ENCODE peak calls at places on chromosomes 5 and 9, in six cellular contexts. One of them, this sample, is unnamed.

GRCh38 chr9:128421474-128422010 is 885 bp downstream of the CERCAM start:
- DNase-seq in HepG2: no peak
- DNase-seq in K562: peak
- DNase-seq in GM12878: no peak
- DNase-seq in HCT116: no peak
- DNase-seq in H1: peak
- DNase-seq in this sample: no peak

GRCh38 chr5:138303365-138303764 is 28.2 kb downstream of the CDC25C start:
- DNase-seq in HepG2: no peak
- DNase-seq in K562: peak
- DNase-seq in GM12878: no peak
- DNase-seq in HCT116: no peak
- DNase-seq in H1: no peak
- DNase-seq in this sample: no peak

GRCh38 chr5:96691503-96692303 is 29.5 kb downstream of the CAST start:
- DNase-seq in HepG2: peak
- DNase-seq in K562: no peak
- DNase-seq in GM12878: no peak
- DNase-seq in HCT116: no peak
- DNase-seq in H1: no peak
- DNase-seq in this sample: no peak

GRCh38 chr5:30539004-30539634 is 654.4 kb upstream of the CDH6 start:
- DNase-seq in HepG2: no peak
- DNase-seq in K562: no peak
- DNase-seq in GM12878: no peak
- DNase-seq in HCT116: no peak
- DNase-seq in H1: no peak
- DNase-seq in this sample: no peak

GRCh38 chr5:34717426-34718327 is 61.5 kb downstream of the RAI14 start:
- DNase-seq in HepG2: no peak
- DNase-seq in K562: no peak
- DNase-seq in GM12878: no peak
- DNase-seq in HCT116: no peak
- DNase-seq in H1: peak
- DNase-seq in this sample: peak

GRCh38 chr5:27875148-27875547 is 836.8 kb upstream of the CDH9 start:
- DNase-seq in HepG2: no peak
- DNase-seq in K562: no peak
- DNase-seq in GM12878: no peak
- DNase-seq in HCT116: no peak
- DNase-seq in H1: no peak
- DNase-seq in this sample: no peak

GRCh38 chr5:138631204-138631928 is 56.2 kb upstream of the HSPA9 start:
- DNase-seq in HepG2: no peak
- DNase-seq in K562: no peak
- DNase-seq in GM12878: no peak
- DNase-seq in HCT116: no peak
- DNase-seq in H1: no peak
- DNase-seq in this sample: no peak

GRCh38 chr5:56669534-56670483 is 145.5 kb upstream of the MAP3K1 start:
- DNase-seq in HepG2: peak
- DNase-seq in K562: no peak
- DNase-seq in GM12878: peak
- DNase-seq in HCT116: no peak
- DNase-seq in H1: peak
- DNase-seq in this sample: no peak

GRCh38 chr5:41263335-41263734 is 50.0 kb upstream of the C6 start:
- DNase-seq in HepG2: no peak
- DNase-seq in K562: no peak
- DNase-seq in GM12878: no peak
- DNase-seq in HCT116: no peak
- DNase-seq in H1: no peak
- DNase-seq in this sample: no peak
- TF ChIP-seq JUND in HepG2: no peak
- TF ChIP-seq JUND in K562: no peak
- TF ChIP-seq JUND in GM12878: no peak
- TF ChIP-seq JUND in HCT116: no peak
- TF ChIP-seq JUND in H1: no peak
- TF ChIP-seq JUND in this sample: no peak

GRCh38 chr5:1293416-1293996 is 1.4 kb downstream of the TERT start:
- DNase-seq in HepG2: no peak
- DNase-seq in K562: no peak
- DNase-seq in GM12878: no peak
- DNase-seq in HCT116: no peak
- DNase-seq in H1: peak
- DNase-seq in this sample: peak

GRCh38 chr5:1295650-1296037 is 776 bp upstream of the TERT start:
- DNase-seq in HepG2: no peak
- DNase-seq in K562: no peak
- DNase-seq in GM12878: no peak
- DNase-seq in HCT116: no peak
- DNase-seq in H1: no peak
- DNase-seq in this sample: no peak

GRCh38 chr5:1294839-1295649 is at the start of gene TERT:
- DNase-seq in HepG2: no peak
- DNase-seq in K562: peak
- DNase-seq in GM12878: no peak
- DNase-seq in HCT116: no peak
- DNase-seq in H1: peak
- DNase-seq in this sample: no peak

GRCh38 chr5:1292846-1293415 is 1.9 kb downstream of the TERT start:
- DNase-seq in HepG2: no peak
- DNase-seq in K562: no peak
- DNase-seq in GM12878: no peak
- DNase-seq in HCT116: no peak
- DNase-seq in H1: peak
- DNase-seq in this sample: no peak

GRCh38 chr5:1293997-1294838 is 650 bp downstream of the TERT start:
- DNase-seq in HepG2: no peak
- DNase-seq in K562: peak
- DNase-seq in GM12878: no peak
- DNase-seq in HCT116: no peak
- DNase-seq in H1: peak
- DNase-seq in this sample: no peak
- TF ChIP-seq JUND in HepG2: no peak
- TF ChIP-seq JUND in K562: no peak
- TF ChIP-seq JUND in GM12878: no peak
- TF ChIP-seq JUND in HCT116: no peak
- TF ChIP-seq JUND in H1: no peak
- TF ChIP-seq JUND in this sample: no peak

GRCh38 chr9:109730228-109730627 is 49.8 kb upstream of the PALM2AKAP2 start:
- DNase-seq in HepG2: no peak
- DNase-seq in K562: no peak
- DNase-seq in GM12878: no peak
- DNase-seq in HCT116: no peak
- DNase-seq in H1: no peak
- DNase-seq in this sample: peak
- TF ChIP-seq JUND in HepG2: no peak
- TF ChIP-seq JUND in K562: no peak
- TF ChIP-seq JUND in GM12878: no peak
- TF ChIP-seq JUND in HCT116: no peak
- TF ChIP-seq JUND in H1: no peak
- TF ChIP-seq JUND in this sample: no peak

DNA sequence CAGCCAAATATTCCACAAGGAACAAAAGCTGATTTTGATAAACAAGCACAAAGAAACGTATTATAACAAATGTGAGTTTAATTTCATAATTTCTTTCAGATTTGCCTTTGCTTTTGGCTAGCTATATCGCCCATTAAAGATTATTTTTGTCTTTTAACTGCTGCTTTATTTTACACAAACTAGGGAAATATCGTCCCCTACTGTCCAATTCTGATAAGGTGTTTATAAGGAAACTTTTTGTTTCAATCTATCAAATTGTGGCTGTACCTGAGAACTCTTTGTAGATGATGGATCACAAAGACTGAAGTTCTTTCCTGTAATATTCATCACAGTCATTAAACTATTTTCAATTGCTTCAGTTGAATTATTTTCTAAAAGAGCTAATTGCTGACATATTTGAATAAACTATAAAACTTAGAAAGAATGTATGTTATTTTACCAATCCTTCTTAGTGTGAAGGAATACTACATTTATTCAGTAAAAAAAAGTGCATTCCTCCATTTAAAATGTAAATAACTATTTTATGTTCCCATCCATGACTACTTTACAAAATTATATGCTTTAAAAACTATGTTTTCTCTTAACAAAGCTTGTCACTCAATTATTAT is 431.3 kb upstream of the ITGA1 start:
- DNase-seq in HepG2: no peak
- DNase-seq in K562: no peak
- DNase-seq in GM12878: no peak
- DNase-seq in HCT116: no peak
- DNase-seq in H1: no peak
- DNase-seq in this sample: no peak
- TF ChIP-seq JUND in HepG2: no peak
- TF ChIP-seq JUND in K562: no peak
- TF ChIP-seq JUND in GM12878: no peak
- TF ChIP-seq JUND in HCT116: no peak
- TF ChIP-seq JUND in H1: no peak
- TF ChIP-seq JUND in this sample: no peak

DNA sequence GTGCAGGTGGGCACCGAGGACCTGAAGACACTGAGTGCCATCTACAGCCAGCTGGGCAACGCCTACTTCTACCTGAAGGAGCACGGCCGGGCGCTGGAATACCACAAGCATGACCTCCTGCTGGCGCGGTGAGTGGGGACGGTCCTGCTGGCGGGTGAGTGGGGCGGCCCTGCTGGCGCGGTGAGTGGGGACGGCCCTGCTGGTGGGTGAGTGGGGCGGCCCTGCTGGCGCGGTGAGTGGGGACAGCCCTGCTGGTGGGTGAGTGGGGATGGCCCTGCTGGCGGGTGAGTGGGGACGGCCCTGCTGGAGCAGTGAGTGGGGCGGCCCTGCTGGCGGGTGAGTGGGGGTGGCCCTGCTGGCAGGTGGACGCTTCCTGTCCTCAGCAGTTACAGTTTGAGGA is 7.2 kb downstream of the GPSM1 start:
- DNase-seq in HepG2: no peak
- DNase-seq in K562: no peak
- DNase-seq in GM12878: no peak
- DNase-seq in HCT116: no peak
- DNase-seq in H1: no peak
- DNase-seq in this sample: no peak
- TF ChIP-seq JUND in HepG2: no peak
- TF ChIP-seq JUND in K562: no peak
- TF ChIP-seq JUND in GM12878: no peak
- TF ChIP-seq JUND in HCT116: no peak
- TF ChIP-seq JUND in H1: no peak
- TF ChIP-seq JUND in this sample: no peak

GRCh38 chr5:140734354-140734753 is 34.1 kb downstream of the ZMAT2 start:
- DNase-seq in HepG2: peak
- DNase-seq in K562: peak
- DNase-seq in GM12878: no peak
- DNase-seq in HCT116: no peak
- DNase-seq in H1: no peak
- DNase-seq in this sample: peak
- TF ChIP-seq JUND in HepG2: no peak
- TF ChIP-seq JUND in K562: no peak
- TF ChIP-seq JUND in GM12878: no peak
- TF ChIP-seq JUND in HCT116: no peak
- TF ChIP-seq JUND in H1: no peak
- TF ChIP-seq JUND in this sample: no peak

DNA sequence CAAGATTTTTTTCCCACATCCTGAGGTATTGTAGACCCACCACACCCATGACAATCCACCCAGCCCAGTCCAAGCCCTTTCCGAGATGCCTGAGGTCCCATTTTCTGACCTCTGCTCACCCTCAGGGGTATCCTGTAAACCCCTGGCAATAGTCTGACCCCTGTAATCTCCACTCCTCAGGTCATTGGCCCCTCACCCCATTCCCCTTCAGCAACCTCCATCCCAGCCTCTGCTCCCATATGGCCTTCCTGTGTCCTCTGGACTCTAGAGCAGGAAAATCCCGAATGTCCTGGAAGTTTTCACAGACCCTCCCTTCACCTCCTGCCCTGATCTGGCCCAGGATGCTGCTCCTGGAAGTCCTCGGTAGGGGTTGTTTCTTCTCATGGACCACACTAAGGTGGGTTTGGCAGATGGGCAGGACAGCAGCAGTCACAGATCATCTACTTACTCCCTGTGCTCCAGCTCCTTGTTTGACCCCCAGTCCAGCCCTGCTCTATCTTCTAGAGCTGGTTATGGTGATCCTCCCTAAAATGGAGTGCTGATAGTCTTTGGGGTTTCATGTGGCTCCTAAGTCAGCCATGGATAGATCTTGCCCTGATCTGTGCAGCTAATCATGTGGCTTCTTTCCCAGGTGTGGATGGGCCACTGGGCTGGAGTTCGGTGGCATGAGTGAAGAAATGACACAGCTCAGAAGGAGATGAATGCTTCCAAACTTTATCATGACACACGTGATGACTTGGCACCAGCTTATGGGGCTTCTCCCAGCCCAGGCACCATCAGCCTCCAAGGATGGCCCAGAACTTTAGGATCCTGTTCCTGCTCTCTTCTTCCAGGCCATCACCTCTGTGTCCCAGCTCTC is 12.0 kb upstream of the ACSL6 start:
- DNase-seq in HepG2: no peak
- DNase-seq in K562: no peak
- DNase-seq in GM12878: no peak
- DNase-seq in HCT116: no peak
- DNase-seq in H1: no peak
- DNase-seq in this sample: no peak
- TF ChIP-seq JUND in HepG2: no peak
- TF ChIP-seq JUND in K562: no peak
- TF ChIP-seq JUND in GM12878: no peak
- TF ChIP-seq JUND in HCT116: no peak
- TF ChIP-seq JUND in H1: no peak
- TF ChIP-seq JUND in this sample: no peak

GRCh38 chr5:137143244-137143605 is 355.9 kb downstream of the SPOCK1 start:
- DNase-seq in HepG2: no peak
- DNase-seq in K562: no peak
- DNase-seq in GM12878: no peak
- DNase-seq in HCT116: no peak
- DNase-seq in H1: no peak
- DNase-seq in this sample: no peak

GRCh38 chr5:137141779-137142178 is 357.3 kb downstream of the SPOCK1 start:
- DNase-seq in HepG2: no peak
- DNase-seq in K562: no peak
- DNase-seq in GM12878: no peak
- DNase-seq in HCT116: no peak
- DNase-seq in H1: no peak
- DNase-seq in this sample: peak

GRCh38 chr5:137144656-137145055 is 354.5 kb downstream of the SPOCK1 start:
- DNase-seq in HepG2: no peak
- DNase-seq in K562: no peak
- DNase-seq in GM12878: no peak
- DNase-seq in HCT116: no peak
- DNase-seq in H1: no peak
- DNase-seq in this sample: no peak

GRCh38 chr5:137145726-137146125 is 353.4 kb downstream of the SPOCK1 start:
- DNase-seq in HepG2: no peak
- DNase-seq in K562: no peak
- DNase-seq in GM12878: no peak
- DNase-seq in HCT116: no peak
- DNase-seq in H1: no peak
- DNase-seq in this sample: no peak

GRCh38 chr5:137142371-137143243 is 356.5 kb downstream of the SPOCK1 start:
- DNase-seq in HepG2: no peak
- DNase-seq in K562: no peak
- DNase-seq in GM12878: peak
- DNase-seq in HCT116: no peak
- DNase-seq in H1: no peak
- DNase-seq in this sample: no peak
- TF ChIP-seq JUND in HepG2: no peak
- TF ChIP-seq JUND in K562: no peak
- TF ChIP-seq JUND in GM12878: no peak
- TF ChIP-seq JUND in HCT116: no peak
- TF ChIP-seq JUND in H1: no peak
- TF ChIP-seq JUND in this sample: no peak